ENCODE peak calls at places on chromosomes 12 and 14, in seven cellular contexts. E is suprapubic skin, R is endothelial cell of umbilical vein, B is prostate gland, A is stomach, T is HCT116, V is K562. Q is an unnamed sample.
A peak's percentile ranks its signal among the peaks of the same experiment; 100 is the strongest.

GRCh38 chr14:54881761-54882401 is 20.7 kb downstream of the GCH1 start:
- DNase-seq in E (no peak), R (peak; percentile 79), B (no peak), A (no peak), T (no peak), V (no peak), Q (no peak)

GRCh38 chr12:89450922-89451321 is 73.7 kb downstream of the GALNT4 start:
- DNase-seq in E (no peak), R (peak; percentile 78), B (no peak), A (no peak), T (no peak), V (no peak), Q (no peak)

GRCh38 chr12:115755752-115756140 is 521.7 kb downstream of the MED13L start:
- DNase-seq in E (no peak), R (no peak), B (no peak), A (no peak), T (no peak), V (no peak), Q (no peak)

GRCh38 chr12:47808049-47808448 is 11.7 kb downstream of the HDAC7 start:
- DNase-seq in E (no peak), R (peak; percentile 85), B (no peak), A (no peak), T (no peak), V (peak; percentile 64), Q (peak; percentile 79)

GRCh38 chr12:51368640-51369517 is 22.3 kb downstream of the GALNT6 start:
- DNase-seq in E (no peak), R (peak; percentile 74), B (peak; percentile 8), A (peak; percentile 60), T (no peak), V (peak; percentile 87), Q (peak; percentile 83)

GRCh38 chr14:46399049-46399448 is 252.5 kb downstream of the RPL10L start:
- DNase-seq in E (no peak), R (no peak), B (no peak), A (no peak), T (no peak), V (no peak), Q (peak; percentile 36)

GRCh38 chr12:99035776-99036175 is 390.7 kb downstream of the APAF1 start:
- DNase-seq in E (no peak), R (no peak), B (no peak), A (no peak), T (no peak), V (no peak), Q (no peak)

GRCh38 chr12:120402217-120402616 is 33.3 kb upstream of the MSI1 start:
- DNase-seq in E (no peak), R (no peak), B (no peak), A (no peak), T (no peak), V (no peak), Q (no peak)

GRCh38 chr12:90036641-90037040 is 328.0 kb upstream of the ATP2B1 start:
- DNase-seq in E (no peak), R (peak; percentile 13), B (no peak), A (no peak), T (no peak), V (no peak), Q (no peak)

GRCh38 chr14:70073924-70074566 is 114.7 kb downstream of the SLC8A3 start:
- DNase-seq in E (no peak), R (peak; percentile 35), B (peak; percentile 58), A (peak; percentile 80), T (peak; percentile 64), V (peak; percentile 64), Q (peak; percentile 68)

GRCh38 chr14:101508196-101508947 is 52.9 kb upstream of the DIO3 start:
- DNase-seq in E (peak; percentile 40), R (no peak), B (no peak), A (no peak), T (no peak), V (no peak), Q (peak; percentile 0)

GRCh38 chr14:103646189-103646588 is 17.2 kb downstream of the KLC1 start:
- DNase-seq in E (no peak), R (no peak), B (no peak), A (no peak), T (no peak), V (no peak), Q (no peak)
- TF ChIP-seq POLR2AphosphoS5 in E (no peak), R (no peak), B (no peak), A (no peak), T (no peak), V (no peak), Q (no peak)

GRCh38 chr12:91099373-91099772 is 11.9 kb downstream of the LUM start:
- DNase-seq in E (no peak), R (no peak), B (no peak), A (no peak), T (no peak), V (no peak), Q (no peak)
- H3K4me3 ChIP-seq in E (no peak overlapping the region), R (no peak overlapping the region), B (no peak overlapping the region), A (no peak overlapping the region), T (no peak overlapping the region), V (no peak overlapping the region), Q (no peak overlapping the region)

DNA sequence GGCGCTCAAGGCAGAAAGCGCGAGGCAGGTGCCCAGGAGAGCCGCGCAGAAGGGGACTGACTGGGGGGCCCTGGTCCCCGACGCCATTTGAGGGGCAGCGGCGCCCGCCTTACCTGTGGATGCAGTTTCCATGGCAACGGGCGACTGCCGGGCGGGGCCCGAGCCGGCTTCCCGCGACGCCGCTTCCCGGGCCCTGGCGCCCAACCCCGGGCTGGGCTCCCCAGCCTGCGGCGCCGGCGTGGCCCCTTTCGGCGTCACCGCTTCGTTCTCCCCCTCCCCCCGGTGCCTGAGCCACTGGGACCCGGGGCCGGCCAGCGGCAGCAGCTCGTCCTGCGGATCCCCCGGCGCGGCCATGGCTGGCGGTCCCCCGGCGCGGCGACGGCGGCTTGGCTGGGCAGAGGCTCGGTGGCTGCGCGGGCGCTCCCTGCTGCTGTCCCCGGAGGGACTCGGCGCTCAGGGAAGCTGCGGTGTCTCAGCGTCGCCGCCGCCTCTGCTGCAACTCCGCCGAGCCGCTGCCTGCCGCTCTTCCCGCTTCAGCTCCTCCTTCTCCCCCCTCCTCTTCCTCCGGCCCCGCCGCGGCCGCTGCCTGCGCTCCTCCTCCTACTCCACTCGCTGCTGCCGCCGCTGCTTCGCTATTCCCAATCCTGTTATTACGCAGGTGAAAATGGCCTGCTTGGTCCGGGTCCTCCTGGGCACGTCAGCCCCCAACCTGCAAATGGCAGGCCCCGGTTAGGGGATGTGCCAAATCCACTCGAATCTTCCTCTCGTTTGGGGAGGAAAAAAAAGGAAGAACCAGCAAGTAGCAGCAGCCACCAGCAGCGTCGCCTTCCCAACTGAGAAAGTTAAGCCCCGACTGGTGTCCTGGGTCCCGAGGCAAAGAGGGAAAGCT is at the start of gene RTN1:
- DNase-seq in E (peak; percentile 79), R (peak; percentile 44), B (peak; percentile 56), A (peak; percentile 43), T (no peak), V (peak; percentile 5), Q (peak; percentile 25)
- TF ChIP-seq POLR2A in E (no peak), R (no peak), B (no peak), A (no peak), T (no peak), V (no peak), Q (no peak)

GRCh38 chr14:89953602-89954001 is 928 bp downstream of the EFCAB11 start:
- DNase-seq in E (no peak), R (no peak), B (no peak), A (no peak), T (no peak), V (no peak), Q (no peak)

GRCh38 chr14:89955418-89956293 is at the start of gene TDP1:
- DNase-seq in E (peak; percentile 97), R (peak; percentile 96), B (peak; percentile 97), A (peak; percentile 99), T (peak; percentile 91), V (peak; percentile 95), Q (peak; percentile 98)

GRCh38 chr14:89952581-89952980 is 1.9 kb downstream of the EFCAB11 start:
- DNase-seq in E (no peak), R (no peak), B (no peak), A (no peak), T (no peak), V (no peak), Q (no peak)

GRCh38 chr14:89955022-89955414 is 488 bp upstream of the EFCAB11 start:
- DNase-seq in E (no peak), R (no peak), B (no peak), A (no peak), T (no peak), V (no peak), Q (no peak)

GRCh38 chr14:89954045-89955021 is at the start of gene EFCAB11:
- DNase-seq in E (peak; percentile 98), R (peak; percentile 100), B (peak; percentile 97), A (peak; percentile 98), T (peak; percentile 97), V (peak; percentile 96), Q (peak; percentile 97)
- TF ChIP-seq POLR2AphosphoS5 in E (peak; percentile 18), R (peak; percentile 89), B (peak; percentile 93), A (peak; percentile 73), T (peak; percentile 87), V (peak; percentile 76), Q (no peak)

DNA sequence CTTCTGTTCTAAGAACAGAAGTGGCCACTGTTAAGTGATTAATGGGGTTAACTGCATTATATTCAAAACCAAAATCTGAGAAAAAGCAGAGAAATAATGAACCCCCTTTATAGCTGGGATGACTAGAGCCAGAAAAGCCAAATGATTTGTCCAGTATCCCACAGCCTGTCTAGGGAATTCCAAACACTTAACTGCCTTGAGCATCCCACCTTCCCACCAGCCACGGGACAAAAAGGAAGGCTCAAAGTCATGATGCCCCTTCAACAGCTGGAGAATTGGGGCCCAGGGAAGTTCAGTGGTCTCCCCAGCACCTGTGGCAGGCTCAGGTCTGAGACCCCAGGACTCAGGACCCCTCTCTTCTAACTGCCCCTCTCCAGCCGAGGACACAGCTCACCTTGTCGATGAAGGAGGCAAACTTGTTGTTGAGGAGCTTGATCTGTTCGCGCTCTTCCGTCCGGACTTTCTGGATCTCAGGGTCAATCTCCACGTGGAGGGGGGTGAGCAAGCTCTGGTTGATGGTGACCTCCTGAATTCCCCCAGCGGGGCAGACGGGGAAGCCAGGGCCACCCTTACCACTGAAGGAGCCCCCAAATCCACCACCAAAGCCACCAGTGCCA is 605 bp downstream of the KRT4 start:
- DNase-seq in E (no peak), R (no peak), B (no peak), A (no peak), T (no peak), V (no peak), Q (no peak)
- H3K4me3 ChIP-seq in E (no peak overlapping the region), R (no peak overlapping the region), B (no peak overlapping the region), A (no peak overlapping the region), T (no peak overlapping the region), V (no peak overlapping the region), Q (no peak overlapping the region)

GRCh38 chr14:20458031-20458789 is 3.0 kb downstream of the PIP4P1 start:
- DNase-seq in E (no peak), R (no peak), B (no peak), A (no peak), T (no peak), V (peak; percentile 14), Q (no peak)
- TF ChIP-seq POLR2A in E (no peak), R (no peak), B (no peak), A (no peak), T (no peak), V (no peak), Q (no peak)

GRCh38 chr14:92687681-92688433 is 60.6 kb downstream of the LGMN start:
- DNase-seq in E (no peak), R (peak; percentile 33), B (no peak), A (peak; percentile 62), T (no peak), V (no peak), Q (no peak)
- TF ChIP-seq POLR2AphosphoS5 in E (no peak), R (no peak), B (no peak), A (peak; percentile 11), T (peak; percentile 34), V (no peak), Q (no peak)